ENCODE peak calls at places on chromosomes 7 and 10, in ten cellular contexts. P, H, Q, Y, M, B, S, R, W and C are unnamed samples.

GRCh38 chr10:95260909-95261552 is 29.8 kb downstream of the PDLIM1 start:
- DNase-seq in B (no peak), P (no peak), M (no peak), W (peak), R (no peak), Q (no peak), S (no peak), H (no peak), Y (peak), C (no peak)

GRCh38 chr10:117662126-117662525 is 119.6 kb downstream of the EMX2 start:
- DNase-seq in Q (peak), W (peak), H (no peak), S (no peak), B (no peak), Y (no peak), P (no peak), R (no peak), M (no peak), C (no peak)

GRCh38 chr10:99524736-99525380 is 7.9 kb upstream of the NKX2-3 start:
- DNase-seq in P (no peak), Q (no peak), W (no peak), M (no peak), B (no peak), Y (no peak), H (no peak), R (no peak), S (no peak), C (no peak)

GRCh38 chr10:131196176-131196885 is 115.2 kb downstream of the TCERG1L start:
- DNase-seq in P (no peak), W (no peak), B (no peak), Q (no peak), S (no peak), Y (no peak), M (no peak), H (no peak), R (no peak), C (no peak)

GRCh38 chr10:65518379-65518778 is 1407.5 kb upstream of the LRRTM3 start:
- DNase-seq in H (no peak), P (no peak), B (no peak), R (no peak), W (peak), S (no peak), M (no peak), Q (no peak), Y (peak), C (no peak)

GRCh38 chr7:49643750-49644149 is 129.7 kb upstream of the VWC2 start:
- DNase-seq in W (no peak), P (no peak), M (no peak), B (no peak), S (no peak), Q (no peak), H (no peak), Y (no peak), R (no peak), C (no peak)

GRCh38 chr10:19098803-19099202 is 50.2 kb downstream of the MALRD1 start:
- DNase-seq in B (no peak), W (no peak), S (no peak), Q (no peak), Y (no peak), H (no peak), M (no peak), P (no peak), R (no peak), C (no peak)

GRCh38 chr10:24822557-24822956 is 98.9 kb upstream of the ARHGAP21 start:
- DNase-seq in Q (no peak), M (no peak), B (no peak), Y (no peak), P (no peak), R (no peak), S (no peak), H (no peak), W (peak), C (no peak)

GRCh38 chr10:110629680-110630191 is 14.4 kb upstream of the RBM20 start:
- DNase-seq in M (no peak), H (no peak), R (peak), Y (peak), W (peak), B (peak), P (no peak), Q (peak), S (no peak), C (no peak)

GRCh38 chr10:6173203-6173602 is 29.5 kb upstream of the PFKFB3 start:
- DNase-seq in W (no peak), H (no peak), B (no peak), P (no peak), S (peak), Q (no peak), M (no peak), R (no peak), Y (no peak), C (no peak)

GRCh38 chr10:61643316-61643751 is 19.4 kb upstream of the CABCOCO1 start:
- DNase-seq in M (no peak), S (no peak), P (no peak), Y (peak), Q (peak), W (peak), H (no peak), R (no peak), B (no peak), C (no peak)

GRCh38 chr10:98879486-98879885 is 356.2 kb downstream of the HPSE2 start:
- DNase-seq in Q (peak), H (no peak), S (no peak), M (no peak), W (no peak), P (no peak), B (no peak), Y (no peak), R (no peak), C (no peak)

GRCh38 chr7:82319674-82320118 is 123.9 kb downstream of the CACNA2D1 start:
- DNase-seq in S (no peak), H (peak), P (peak), Y (peak), M (peak), Q (peak), R (no peak), W (peak), B (peak), C (no peak)

GRCh38 chr10:109961181-109962001 is 38.1 kb upstream of the XPNPEP1 start:
- DNase-seq in B (no peak), S (no peak), R (peak), P (no peak), Y (peak), W (peak), M (no peak), H (no peak), Q (no peak), C (no peak)

GRCh38 chr7:70044064-70044463 is 445.8 kb downstream of the AUTS2 start:
- DNase-seq in Y (no peak), R (no peak), Q (no peak), S (no peak), H (no peak), P (no peak), M (no peak), B (no peak), W (no peak), C (no peak)

GRCh38 chr10:124708922-124709520 is 35.2 kb downstream of the FAM53B start:
- DNase-seq in Y (no peak), H (no peak), R (no peak), P (no peak), B (no peak), M (no peak), W (peak), S (no peak), Q (no peak), C (no peak)

GRCh38 chr7:35424869-35425495 is 171.1 kb upstream of the TBX20 start:
- DNase-seq in M (peak), W (peak), H (peak), Y (peak), R (peak), B (peak), S (peak), P (peak), Q (no peak), C (no peak)

GRCh38 chr7:83055197-83055596 is 107.5 kb downstream of the PCLO start:
- DNase-seq in Q (no peak), M (no peak), P (no peak), H (no peak), S (no peak), R (no peak), W (no peak), B (no peak), Y (no peak), C (no peak)

GRCh38 chr10:131438665-131439064 is 127.1 kb upstream of the TCERG1L start:
- DNase-seq in Q (no peak), S (no peak), H (no peak), R (no peak), P (no peak), B (no peak), W (no peak), M (no peak), Y (no peak), C (no peak)

GRCh38 chr10:9848981-9849380 is 1168.7 kb upstream of the CELF2 start:
- DNase-seq in M (no peak), B (no peak), S (no peak), Q (no peak), Y (no peak), R (no peak), P (no peak), H (no peak), W (no peak), C (no peak)

GRCh38 chr10:110274072-110274627 is 30.6 kb downstream of the SMNDC1 start:
- DNase-seq in P (no peak), Y (no peak), H (no peak), W (no peak), R (no peak), Q (no peak), B (no peak), S (no peak), M (no peak), C (no peak)

GRCh38 chr10:112919721-112920120 is 30.3 kb upstream of the TCF7L2 start:
- DNase-seq in W (peak), P (no peak), H (no peak), B (no peak), S (no peak), R (no peak), M (no peak), Q (peak), Y (peak), C (no peak)

GRCh38 chr7:81929386-81929785 is 159.5 kb upstream of the HGF start:
- DNase-seq in R (no peak), M (no peak), B (no peak), P (no peak), H (no peak), S (no peak), Y (no peak), Q (no peak), W (peak), C (no peak)

GRCh38 chr7:92644406-92645113 is 54.4 kb upstream of the FAM133B start:
- DNase-seq in B (no peak), W (peak), Q (no peak), Y (peak), H (no peak), P (no peak), M (no peak), R (no peak), S (no peak), C (no peak)

GRCh38 chr7:70795948-70796347 is 336.0 kb upstream of the GALNT17 start:
- DNase-seq in B (no peak), P (no peak), Q (no peak), W (no peak), H (no peak), S (no peak), Y (no peak), R (no peak), M (no peak), C (no peak)

GRCh38 chr7:139749545-139749944 is 28.3 kb downstream of the HIPK2 start:
- DNase-seq in W (no peak), P (no peak), R (no peak), Q (no peak), M (no peak), S (no peak), B (no peak), Y (no peak), H (no peak), C (no peak)

GRCh38 chr7:128265906-128266300 is 24.8 kb downstream of the LEP start:
- DNase-seq in P (no peak), B (no peak), H (no peak), R (no peak), W (no peak), M (no peak), Y (no peak), S (no peak), Q (no peak), C (no peak)

GRCh38 chr7:16839646-16840045 is 34.8 kb upstream of the AGR2 start:
- DNase-seq in P (no peak), Q (peak), H (no peak), B (no peak), S (no peak), M (no peak), Y (no peak), R (no peak), W (peak), C (no peak)

GRCh38 chr10:96833220-96834001 is 1.3 kb downstream of the LCOR start:
- DNase-seq in S (no peak), H (no peak), R (peak), Q (no peak), W (peak), P (no peak), B (no peak), M (no peak), Y (peak), C (no peak)

GRCh38 chr10:5034588-5034987 is 30.9 kb upstream of the AKR1C2 start:
- DNase-seq in P (no peak), M (no peak), Q (no peak), B (no peak), W (peak), H (no peak), Y (no peak), R (no peak), S (no peak), C (no peak)

GRCh38 chr7:158973440-158973839 is 117.1 kb downstream of the DYNC2I1 start:
- DNase-seq in S (no peak), M (no peak), P (no peak), Q (no peak), W (peak), H (no peak), B (no peak), R (peak), Y (no peak), C (no peak)

GRCh38 chr10:63267414-63268138 is 134.4 kb downstream of the NRBF2 start:
- DNase-seq in P (no peak), Y (peak), Q (peak), H (no peak), W (peak), S (no peak), B (peak), M (no peak), R (peak), C (no peak)

GRCh38 chr7:41699532-41699931 is 3.4 kb downstream of the INHBA start:
- DNase-seq in Y (no peak), R (no peak), H (no peak), Q (no peak), S (no peak), P (peak), B (no peak), M (no peak), W (peak), C (no peak)
- TF ChIP-seq CTCF in Y (no peak), R (no peak), H (no peak), Q (no peak), S (no peak), P (no peak), B (no peak), M (no peak), W (no peak), C (no peak)

GRCh38 chr7:79741684-79742083 is 288.2 kb upstream of the MAGI2 start:
- DNase-seq in S (no peak), W (peak), P (no peak), B (no peak), R (no peak), H (no peak), Y (no peak), M (no peak), Q (no peak), C (no peak)
- TF ChIP-seq CTCF in S (no peak), W (peak), P (no peak), B (peak), R (no peak), H (no peak), Y (peak), M (peak), Q (peak), C (peak)

GRCh38 chr7:77904252-77904651 is 105.7 kb downstream of the PHTF2 start:
- DNase-seq in W (peak), M (no peak), P (no peak), B (no peak), H (no peak), Q (no peak), Y (peak), S (no peak), R (no peak), C (no peak)

GRCh38 chr7:77907281-77907680 is 108.7 kb downstream of the PHTF2 start:
- DNase-seq in M (no peak), P (no peak), B (no peak), W (no peak), R (no peak), Y (no peak), S (no peak), Q (no peak), H (no peak), C (no peak)

GRCh38 chr7:77908664-77909063 is 110.1 kb downstream of the PHTF2 start:
- DNase-seq in M (no peak), Y (no peak), B (no peak), R (no peak), H (no peak), Q (no peak), W (no peak), P (no peak), S (no peak), C (no peak)

DNA sequence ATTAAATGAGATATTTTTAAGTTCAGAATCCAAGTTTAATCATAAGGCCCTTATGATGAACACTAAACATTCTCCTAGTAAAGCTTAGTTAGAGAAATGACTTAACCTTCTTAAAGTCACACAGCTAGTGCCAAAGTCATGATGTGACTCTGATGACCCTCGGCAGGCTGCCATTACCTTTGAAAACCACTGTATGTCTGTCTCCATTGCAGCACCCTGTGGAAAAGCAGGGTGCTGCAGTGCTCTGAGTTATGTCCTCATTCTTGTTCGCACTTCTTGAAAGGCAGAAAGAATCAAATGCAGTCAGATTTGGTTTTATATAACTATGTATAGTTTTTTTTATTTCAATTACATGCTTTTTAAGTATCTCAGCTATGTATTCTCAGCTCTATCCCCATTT is 105.0 kb downstream of the PHTF2 start:
- DNase-seq in Q (no peak), S (no peak), B (no peak), H (no peak), W (peak), R (no peak), M (no peak), Y (peak), P (no peak), C (no peak)
- TF ChIP-seq CTCF in Q (peak), S (peak), B (peak), H (no peak), W (peak), R (no peak), M (peak), Y (peak), P (peak), C (peak)

DNA sequence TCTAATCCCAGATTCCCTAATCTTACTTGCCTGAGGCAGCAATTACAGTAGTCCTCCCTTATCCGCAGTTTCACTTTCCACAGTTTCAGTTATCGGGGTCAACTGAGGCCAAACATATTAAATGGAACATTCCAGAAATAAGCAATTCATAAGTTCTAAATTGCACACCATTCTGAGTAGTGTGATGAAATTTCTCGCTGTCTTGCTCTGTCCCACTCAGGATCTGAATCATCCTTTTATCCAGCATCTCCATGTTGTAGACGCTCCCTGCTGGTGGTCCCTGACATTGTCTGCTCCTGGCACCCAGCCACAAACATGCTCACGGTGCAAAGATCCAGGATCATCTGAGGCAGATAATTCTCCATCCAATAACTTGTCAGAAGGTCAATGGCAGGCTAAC is 128.7 kb upstream of the CXCL12 start:
- DNase-seq in B (no peak), Q (no peak), P (no peak), S (no peak), R (no peak), W (peak), Y (no peak), H (no peak), M (no peak), C (no peak)
- TF ChIP-seq CTCF in B (peak), Q (peak), P (no peak), S (no peak), R (no peak), W (peak), Y (no peak), H (no peak), M (no peak), C (no peak)

GRCh38 chr10:68795886-68796532 is 31.3 kb upstream of the STOX1 start:
- DNase-seq in Y (peak), H (no peak), B (no peak), M (no peak), R (no peak), Q (no peak), W (no peak), P (no peak), S (no peak), C (no peak)

GRCh38 chr10:68790476-68790875 is 36.9 kb upstream of the STOX1 start:
- DNase-seq in M (no peak), S (no peak), H (no peak), R (no peak), W (no peak), P (no peak), Y (no peak), Q (no peak), B (no peak), C (no peak)

GRCh38 chr10:68787813-68788212 is 39.5 kb upstream of the STOX1 start:
- DNase-seq in Y (no peak), Q (no peak), B (no peak), R (no peak), W (no peak), M (no peak), H (no peak), S (no peak), P (no peak), C (no peak)

GRCh38 chr10:68796609-68797008 is 30.7 kb upstream of the STOX1 start:
- DNase-seq in P (no peak), M (no peak), R (no peak), W (no peak), Y (peak), S (no peak), H (no peak), B (no peak), Q (peak), C (no peak)

GRCh38 chr10:68792115-68792514 is 35.2 kb upstream of the STOX1 start:
- DNase-seq in S (no peak), P (no peak), M (no peak), H (no peak), B (no peak), W (peak), R (no peak), Y (no peak), Q (no peak), C (no peak)
- TF ChIP-seq CTCF in S (no peak), P (no peak), M (no peak), H (no peak), B (peak), W (peak), R (no peak), Y (no peak), Q (peak), C (peak)

GRCh38 chr7:8057566-8057965 is 89.0 kb downstream of the GLCCI1 start:
- DNase-seq in R (no peak), H (no peak), M (no peak), Q (no peak), Y (no peak), S (no peak), B (no peak), P (no peak), W (no peak), C (no peak)
- TF ChIP-seq CTCF in R (no peak), H (no peak), M (no peak), Q (no peak), Y (no peak), S (no peak), B (no peak), P (no peak), W (no peak), C (no peak)

GRCh38 chr10:133394064-133394663 is at the start of gene MTG1:
- DNase-seq in H (peak), R (peak), S (peak), P (peak), M (peak), W (peak), Q (peak), Y (peak), B (peak), C (peak)
- TF ChIP-seq CTCF in H (no peak), R (no peak), S (peak), P (peak), M (peak), W (no peak), Q (peak), Y (no peak), B (no peak), C (peak)

DNA sequence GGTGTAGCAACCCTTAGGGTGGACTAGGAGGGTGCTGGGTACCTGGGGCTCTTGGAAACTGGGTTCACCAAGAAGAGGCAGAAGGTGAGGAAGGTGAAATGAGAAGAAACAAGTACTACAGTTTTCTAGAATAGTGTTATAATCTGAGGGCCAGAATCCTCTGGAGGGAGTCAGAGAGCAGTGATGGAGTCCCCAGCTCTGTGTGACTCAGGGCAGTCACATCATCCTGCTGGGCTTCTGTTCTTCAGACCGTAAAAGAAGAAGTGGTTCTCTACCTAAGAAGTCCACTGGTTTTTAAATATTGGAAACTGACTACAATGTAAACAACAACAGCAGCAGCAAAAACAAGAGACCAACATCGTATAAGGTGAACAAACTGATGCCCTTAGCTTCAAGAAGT is 197.3 kb downstream of the PRPF18 start:
- DNase-seq in S (no peak), Q (no peak), Y (peak), B (no peak), H (no peak), M (no peak), R (peak), W (peak), P (no peak), C (no peak)
- TF ChIP-seq CTCF in S (peak), Q (peak), Y (peak), B (peak), H (no peak), M (no peak), R (no peak), W (peak), P (no peak), C (peak)